ENCODE peak calls at places on chromosomes 12 and 14, in four cellular contexts. S is left ventricle myocardium inferior, C is foreskin keratinocyte, B is stomach. P is an unnamed sample.

GRCh38 chr12:94534761-94535613 is 75.3 kb upstream of the CEP83 start:
- DNase-seq in S (no peak), C (no peak), B (no peak), P (no peak)

GRCh38 chr12:82174383-82174782 is 183.8 kb downstream of the CCDC59 start:
- DNase-seq in S (no peak), C (no peak), B (no peak), P (no peak)

GRCh38 chr12:109775172-109775881 is 57.9 kb downstream of the TRPV4 start:
- DNase-seq in S (peak; percentile 73), C (no peak), B (peak; percentile 82), P (peak; percentile 77)

GRCh38 chr12:89414851-89415250 is 62.5 kb upstream of the DUSP6 start:
- DNase-seq in S (no peak), C (no peak), B (no peak), P (no peak)

GRCh38 chr12:43676183-43676813 is 82.3 kb downstream of the PUS7L start:
- DNase-seq in S (no peak), C (no peak), B (no peak), P (no peak)

GRCh38 chr12:62866451-62867082 is 68.4 kb downstream of the PPM1H start:
- DNase-seq in S (no peak), C (peak; percentile 25), B (no peak), P (no peak)

GRCh38 chr12:57590892-57591566 is at the start of gene PIP4K2C:
- DNase-seq in S (peak; percentile 81), C (peak; percentile 57), B (peak; percentile 91), P (peak; percentile 91)

GRCh38 chr12:32027684-32028355 is 68.6 kb downstream of the RESF1 start:
- DNase-seq in S (no peak), C (no peak), B (no peak), P (peak; percentile 62)

GRCh38 chr12:47789141-47789540 is 16.1 kb downstream of the SLC48A1 start:
- DNase-seq in S (peak; percentile 7), C (no peak), B (no peak), P (peak; percentile 22)

GRCh38 chr14:80645667-80646413 is 295.7 kb downstream of the CEP128 start:
- DNase-seq in S (no peak), C (no peak), B (no peak), P (no peak)

GRCh38 chr12:101655400-101655799 is 42.0 kb upstream of the CHPT1 start:
- DNase-seq in S (no peak), C (no peak), B (no peak), P (no peak)

GRCh38 chr12:121793501-121793835 is at the start of gene RHOF:
- DNase-seq in S (peak; percentile 58), C (no peak), B (peak; percentile 68), P (peak; percentile 80)

GRCh38 chr14:100071545-100071944 is 6.3 kb downstream of the EVL start:
- DNase-seq in S (no peak), C (no peak), B (no peak), P (no peak)

GRCh38 chr14:96145116-96145864 is 59.3 kb upstream of the BDKRB2 start:
- DNase-seq in S (no peak), C (no peak), B (no peak), P (no peak)

GRCh38 chr14:33323979-33324378 is 385.3 kb downstream of the NPAS3 start:
- DNase-seq in S (no peak), C (no peak), B (no peak), P (no peak)

GRCh38 chr14:74886001-74886400 is 4.3 kb downstream of the DLST start:
- DNase-seq in S (no peak), C (peak; percentile 69), B (no peak), P (no peak)

GRCh38 chr14:22547309-22547947 is 41.6 kb downstream of the DAD1 start:
- DNase-seq in S (peak; percentile 52), C (no peak), B (no peak), P (no peak)

GRCh38 chr14:72925815-72926291 is 411 bp upstream of the DCAF4 start:
- DNase-seq in S (no peak), C (no peak), B (no peak), P (no peak)
- H3K27ac ChIP-seq in S (peak overlapping the region; percentile 68), C (no peak overlapping the region), B (no peak overlapping the region), P (peak overlapping the region; percentile 85)

GRCh38 chr12:12024958-12025682 is 45.6 kb upstream of the BCL2L14 start:
- DNase-seq in S (no peak), C (no peak), B (peak; percentile 71), P (no peak)
- H3K27ac ChIP-seq in S (no peak overlapping the region), C (no peak overlapping the region), B (no peak overlapping the region), P (no peak overlapping the region)

GRCh38 chr12:2803635-2804380 is 8.7 kb upstream of the ITFG2 start:
- DNase-seq in S (no peak), C (no peak), B (no peak), P (no peak)
- H3K27ac ChIP-seq in S (peak overlapping the region; percentile 69), C (no peak overlapping the region), B (no peak overlapping the region), P (no peak overlapping the region)

GRCh38 chr12:46492471-46493351 is 120.1 kb upstream of the SLC38A2 start:
- DNase-seq in S (no peak), C (peak; percentile 93), B (no peak), P (no peak)
- H3K27ac ChIP-seq in S (peak overlapping the region; percentile 74), C (peak overlapping the region; percentile 90), B (no peak overlapping the region), P (peak overlapping the region; percentile 65)

DNA sequence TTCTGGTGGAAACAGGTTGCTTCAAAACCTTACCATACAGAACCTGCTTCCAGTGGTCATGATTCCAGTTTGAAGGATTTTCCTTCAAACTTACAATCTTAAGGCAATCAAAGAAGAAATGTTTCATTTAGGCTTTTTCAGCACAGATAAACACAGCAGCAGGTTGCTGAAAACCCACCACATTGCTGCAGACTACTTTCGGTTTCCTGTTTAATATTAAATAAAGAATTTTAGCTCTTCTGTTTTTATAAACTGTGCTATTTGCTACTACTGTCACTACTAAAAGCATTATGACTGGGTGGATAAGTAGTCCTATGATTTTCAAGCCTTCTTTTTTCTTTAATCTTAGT is 13.2 kb upstream of the FOXN3 start:
- DNase-seq in S (no peak), C (no peak), B (no peak), P (no peak)
- H3K27ac ChIP-seq in S (peak overlapping the region; percentile 75), C (peak overlapping the region; percentile 53), B (no peak overlapping the region), P (peak overlapping the region; percentile 74)

DNA sequence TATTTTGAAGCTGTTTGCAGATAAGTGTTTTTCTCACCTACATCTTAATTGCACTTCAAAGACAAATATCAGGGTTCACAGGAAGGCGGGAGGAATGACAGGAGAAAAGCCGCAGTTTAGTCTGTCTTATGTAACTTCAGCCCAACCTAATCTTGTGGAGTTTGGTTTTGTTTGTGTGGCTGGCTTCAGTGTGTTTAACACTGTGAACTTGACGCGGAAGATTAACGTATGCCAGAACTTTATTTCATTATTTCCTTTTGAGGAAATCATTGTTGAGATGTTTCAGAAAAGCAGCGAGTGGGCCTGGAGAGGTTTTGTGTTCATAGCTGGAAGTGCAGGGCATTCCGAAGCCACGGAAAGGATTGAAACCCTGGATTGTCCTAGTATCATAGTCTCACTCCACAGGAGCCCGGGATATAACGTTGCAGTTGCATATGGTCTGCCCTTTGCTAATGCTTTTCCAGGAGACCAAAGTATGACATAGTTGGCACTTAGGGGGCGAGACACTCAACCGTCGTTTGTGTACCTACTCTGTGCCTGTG is 2.0 kb downstream of the PELI2 start:
- DNase-seq in S (no peak), C (no peak), B (no peak), P (no peak)
- H3K27ac ChIP-seq in S (peak overlapping the region; percentile 91), C (no peak overlapping the region), B (peak overlapping the region; percentile 58), P (peak overlapping the region; percentile 90)

DNA sequence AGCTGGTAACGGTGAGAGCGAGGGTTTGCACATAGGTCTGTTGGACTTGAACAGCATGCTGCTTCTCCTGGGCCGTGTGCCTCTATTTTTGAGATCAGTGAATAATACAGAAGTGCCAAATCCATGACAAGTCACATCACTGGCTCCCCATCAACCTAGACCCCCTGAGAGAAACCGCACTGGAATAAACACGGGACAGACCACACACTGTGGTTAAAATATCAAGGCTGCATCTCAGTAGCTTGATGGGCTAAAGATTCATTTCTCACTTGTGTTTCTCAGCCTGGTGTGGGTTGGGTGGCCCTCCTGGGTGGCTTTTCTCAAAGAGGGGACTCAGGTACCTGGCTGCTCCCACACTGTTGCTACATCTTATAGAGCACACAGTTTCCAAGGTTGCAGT is 191.0 kb downstream of the DICER1 start:
- DNase-seq in S (no peak), C (no peak), B (no peak), P (no peak)
- H3K27ac ChIP-seq in S (no peak overlapping the region), C (no peak overlapping the region), B (no peak overlapping the region), P (no peak overlapping the region)

P was measured in lower lobe of right lung.